ENCODE peak calls at places on chromosomes 12 and 14, in four cellular contexts. A is Peyer's patch, S is HCT116, M is heart left ventricle. V is an unnamed sample.

GRCh38 chr12:91355150-91356006 is 172.8 kb upstream of the DCN start:
- DNase-seq in A (peak; percentile 58), M (peak; percentile 67), S (peak; percentile 69), V (peak; percentile 91)

GRCh38 chr12:124675881-124676688 is 108.7 kb upstream of the NCOR2 start:
- DNase-seq in M (no peak), A (no peak), S (no peak), V (peak; percentile 64)

GRCh38 chr14:35369701-35370191 is 34.8 kb downstream of the NFKBIA start:
- DNase-seq in A (no peak), M (no peak), S (no peak), V (peak; percentile 68)

GRCh38 chr12:3061858-3062215 is 15.3 kb upstream of the TSPAN9 start:
- DNase-seq in M (no peak), S (no peak), A (peak; percentile 6), V (no peak)

GRCh38 chr12:46915861-46916260 is 90.1 kb upstream of the SLC38A4 start:
- DNase-seq in S (no peak), A (no peak), M (no peak), V (no peak)

GRCh38 chr12:30622509-30622908 is 73.2 kb downstream of the IPO8 start:
- DNase-seq in S (no peak), A (no peak), M (no peak), V (no peak)

GRCh38 chr14:77647853-77648252 is 31.4 kb upstream of the SPTLC2 start:
- DNase-seq in S (no peak), A (no peak), M (no peak), V (no peak)

GRCh38 chr14:51023964-51024363 is 70.9 kb downstream of the TRIM9 start:
- DNase-seq in S (no peak), M (no peak), A (no peak), V (no peak)

GRCh38 chr14:64727551-64728071 is 23.4 kb downstream of the PLEKHG3 start:
- DNase-seq in A (peak; percentile 37), M (peak; percentile 12), S (no peak), V (no peak)

GRCh38 chr14:43706901-43707300 is 800.2 kb downstream of the FSCB start:
- DNase-seq in A (no peak), M (no peak), S (no peak), V (no peak)

GRCh38 chr12:13942826-13943225 is 38.6 kb downstream of the GRIN2B start:
- DNase-seq in S (no peak), A (no peak), M (no peak), V (no peak)

GRCh38 chr12:9223830-9224229 is 15.6 kb upstream of the PZP start:
- DNase-seq in A (no peak), S (no peak), M (no peak), V (no peak)

GRCh38 chr12:80186727-80187217 is 87.4 kb downstream of the OTOGL start:
- DNase-seq in A (no peak), M (peak; percentile 35), S (peak; percentile 85), V (peak; percentile 72)

GRCh38 chr12:88562846-88563582 is 17.3 kb downstream of the KITLG start:
- DNase-seq in M (no peak), A (no peak), S (no peak), V (no peak)

GRCh38 chr14:97838986-97839385 is 1041.8 kb downstream of the VRK1 start:
- DNase-seq in S (no peak), A (no peak), M (no peak), V (no peak)

GRCh38 chr12:10363922-10364838 is 25.7 kb downstream of the KLRK1 start:
- DNase-seq in A (peak; percentile 76), S (no peak), M (peak; percentile 58), V (peak; percentile 63)

GRCh38 chr12:79597910-79598309 is 92.9 kb downstream of the PAWR start:
- DNase-seq in S (no peak), M (no peak), A (no peak), V (no peak)

GRCh38 chr12:103986823-103987222 is 21.2 kb downstream of the TDG start:
- DNase-seq in S (no peak), M (no peak), A (no peak), V (no peak)

GRCh38 chr12:115451785-115452736 is 768.1 kb upstream of the TBX3 start:
- DNase-seq in A (peak; percentile 77), S (no peak), M (peak; percentile 70), V (peak; percentile 65)

GRCh38 chr14:106837870-106838269 is 1311.5 kb downstream of the TMEM121 start:
- DNase-seq in S (no peak), A (no peak), M (no peak), V (no peak)

DNA sequence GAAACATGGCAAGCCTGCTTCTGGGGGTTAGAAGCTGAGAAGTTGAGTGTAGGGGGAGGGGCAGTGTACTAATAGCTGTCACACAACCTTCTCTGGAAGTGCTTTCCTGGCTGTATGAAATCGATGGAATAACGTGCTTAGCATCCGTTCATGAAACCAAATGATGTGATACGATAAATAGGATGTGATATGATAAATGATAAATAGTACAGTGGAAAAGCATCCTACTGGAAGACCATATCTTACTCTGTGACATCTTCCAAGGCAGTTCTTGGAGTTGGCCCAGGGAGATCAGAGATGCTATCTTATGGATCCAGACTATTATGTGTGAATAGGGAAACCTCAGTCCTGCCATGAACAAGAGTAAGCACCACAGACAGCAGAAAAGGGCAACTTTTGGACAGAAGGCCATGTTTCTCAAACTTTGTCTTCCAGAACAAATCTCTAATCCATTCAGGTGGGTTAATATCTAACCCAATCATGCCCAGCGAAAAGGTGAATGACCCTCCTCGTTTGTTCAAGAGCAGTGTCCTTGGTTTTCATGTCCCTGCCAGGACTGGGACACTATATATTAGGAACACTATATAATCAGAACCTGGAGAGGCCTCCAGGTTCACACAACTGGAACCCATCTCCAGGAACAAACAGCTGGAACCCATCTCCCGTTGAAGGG is at the start of gene ANG:
- DNase-seq in M (no peak), A (no peak), S (no peak), V (no peak)
- TF ChIP-seq POLR2A in M (no peak), A (no peak), S (no peak), V (no peak)

GRCh38 chr14:91365552-91365951 is 52.1 kb downstream of the CCDC88C start:
- DNase-seq in M (no peak), S (no peak), A (no peak), V (no peak)

GRCh38 chr14:91368681-91369416 is 48.8 kb downstream of the CCDC88C start:
- DNase-seq in A (no peak), S (no peak), M (no peak), V (no peak)

GRCh38 chr14:91366749-91367148 is 50.9 kb downstream of the CCDC88C start:
- DNase-seq in A (no peak), S (no peak), M (no peak), V (no peak)

GRCh38 chr14:91369628-91370445 is 47.8 kb downstream of the CCDC88C start:
- DNase-seq in S (no peak), A (no peak), M (no peak), V (no peak)

GRCh38 chr14:91367173-91368171 is 50.1 kb downstream of the CCDC88C start:
- DNase-seq in A (no peak), M (no peak), S (no peak), V (no peak)
- H3K27ac ChIP-seq in A (peak overlapping the region; percentile 73), M (peak overlapping the region; percentile 13), S (no peak overlapping the region), V (no peak overlapping the region)

DNA sequence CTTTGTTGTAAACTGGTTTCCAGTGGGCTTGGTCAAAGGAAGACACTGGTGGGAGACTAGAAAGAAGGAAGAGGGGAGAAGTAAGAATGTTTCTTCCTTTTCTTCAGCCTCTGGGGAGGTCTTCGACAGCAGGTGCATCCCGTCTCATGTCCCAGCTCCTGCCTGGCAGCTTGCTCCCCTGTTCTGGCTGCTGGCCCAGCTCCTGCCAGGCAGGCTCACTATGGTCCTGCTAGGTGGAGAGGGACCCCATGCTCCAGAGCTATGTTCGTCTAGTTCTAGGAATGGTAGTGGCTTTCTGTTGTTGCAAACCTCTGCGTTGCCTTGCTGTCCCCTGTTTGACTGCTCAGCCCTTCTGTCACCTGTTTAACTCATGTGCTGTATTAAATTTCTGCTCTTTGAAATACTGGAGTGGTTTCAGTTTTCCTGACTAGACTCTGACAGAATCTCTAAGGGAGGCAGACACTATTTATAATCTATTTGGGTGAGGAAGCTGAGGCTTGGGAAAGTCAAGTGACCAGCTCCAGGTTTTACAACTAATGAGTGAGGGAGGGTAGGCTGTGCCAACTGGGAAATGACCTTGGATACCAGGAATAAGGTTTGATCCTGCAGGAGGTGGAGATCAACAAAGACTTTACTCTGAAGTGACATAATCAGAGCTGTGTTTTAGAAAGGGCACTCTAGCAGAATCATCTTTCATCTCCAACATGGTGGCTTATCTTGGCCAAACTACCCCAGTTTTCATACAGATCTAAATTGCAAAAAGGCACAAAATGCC is 94.7 kb upstream of the DDHD1 start:
- DNase-seq in M (peak; percentile 21), A (no peak), S (no peak), V (no peak)
- H3K4me1 ChIP-seq in M (no peaks in the 10 kb centered on the region), A (no peaks in the 10 kb centered on the region), S (no peaks in the 10 kb centered on the region), V (no peaks in the 10 kb centered on the region)

DNA sequence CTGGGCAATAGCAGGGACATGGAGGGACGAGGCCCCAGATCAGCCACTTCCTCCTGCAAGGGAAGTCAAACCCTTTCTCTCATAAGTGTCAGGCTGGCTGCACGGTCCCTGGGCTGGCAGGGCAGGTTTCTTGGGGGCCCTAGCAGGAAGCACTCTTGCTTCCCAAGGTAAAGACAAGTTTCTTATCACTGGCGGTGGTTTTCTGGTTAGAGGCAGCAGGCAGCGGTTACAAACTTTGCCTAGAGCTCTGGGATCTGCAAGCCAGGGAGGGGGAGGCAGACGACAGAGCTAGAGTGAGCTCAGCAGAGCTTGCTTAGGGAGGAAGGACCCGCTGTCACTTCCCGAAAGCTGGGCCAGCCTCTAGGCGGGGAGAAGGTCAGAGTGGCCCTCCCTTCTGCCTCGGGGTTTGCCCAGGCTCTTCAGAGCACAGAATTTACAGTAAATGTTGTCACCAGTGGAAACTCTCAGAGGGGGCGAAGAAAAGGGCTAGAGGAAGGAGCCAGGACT is 20.4 kb downstream of the BATF start:
- DNase-seq in A (no peak), S (no peak), M (peak; percentile 67), V (peak; percentile 90)
- TF ChIP-seq POLR2A in A (no peak), S (no peak), M (no peak), V (peak; percentile 21)

V was measured in adrenal gland.